ENCODE peak calls at places on chromosomes 12 and 14, in six cellular contexts. P, O, Y, Z, N and Q are unnamed samples.

GRCh38 chr12:128933039-128933438 is 79.8 kb downstream of the GLT1D1 start:
- DNase-seq in N (no peak), Y (no peak), Z (no peak), O (no peak), P (no peak), Q (no peak)

GRCh38 chr14:31208546-31209424 is 1.2 kb upstream of the HECTD1 start:
- DNase-seq in Z (no peak), Y (no peak), P (no peak), O (peak), N (peak), Q (no peak)

GRCh38 chr12:79690156-79690605 is 583 bp downstream of the PAWR start:
- DNase-seq in Z (peak), Y (peak), P (no peak), O (peak), N (peak), Q (peak)

GRCh38 chr14:55086939-55087338 is 35.5 kb downstream of the MAPK1IP1L start:
- DNase-seq in Y (no peak), O (no peak), P (no peak), N (no peak), Z (no peak), Q (no peak)

GRCh38 chr14:69543341-69544249 is 31.1 kb downstream of the CCDC177 start:
- DNase-seq in O (peak), Z (no peak), N (no peak), Y (no peak), P (peak), Q (peak)

GRCh38 chr12:104790296-104791125 is 167.6 kb downstream of the SLC41A2 start:
- DNase-seq in O (peak), P (no peak), Z (peak), N (peak), Y (peak), Q (peak)

GRCh38 chr14:81400202-81400678 is at the start of gene STON2:
- DNase-seq in Z (no peak), Y (no peak), O (no peak), N (no peak), P (peak), Q (peak)

GRCh38 chr12:12087693-12088034 is 16.9 kb downstream of the BCL2L14 start:
- DNase-seq in O (no peak), P (no peak), N (no peak), Y (no peak), Z (no peak), Q (no peak)

GRCh38 chr12:32777776-32778175 is 22.1 kb upstream of the YARS2 start:
- DNase-seq in Y (no peak), Z (no peak), P (no peak), N (no peak), O (no peak), Q (no peak)

GRCh38 chr12:100356646-100357223 is at the start of gene SLC17A8:
- DNase-seq in Y (no peak), N (no peak), O (no peak), P (no peak), Z (no peak), Q (no peak)

GRCh38 chr12:104809251-104809650 is 148.8 kb downstream of the SLC41A2 start:
- DNase-seq in P (no peak), Y (no peak), Z (no peak), N (no peak), O (no peak), Q (no peak)

GRCh38 chr12:109670647-109671046 is 43.0 kb upstream of the FAM222A start:
- DNase-seq in N (no peak), O (no peak), Y (no peak), Z (no peak), P (no peak), Q (no peak)

GRCh38 chr14:65469903-65470302 is 57.4 kb downstream of the FUT8 start:
- DNase-seq in Y (no peak), Z (no peak), P (no peak), O (no peak), N (no peak), Q (no peak)

GRCh38 chr12:55188974-55189556 is 31.8 kb upstream of the OR10A7 start:
- DNase-seq in O (peak), Y (peak), Z (no peak), P (peak), N (no peak), Q (peak)

GRCh38 chr14:23529016-23529740 is 22.4 kb downstream of the ZFHX2 start:
- DNase-seq in Y (no peak), N (no peak), O (no peak), Z (no peak), P (no peak), Q (no peak)

GRCh38 chr12:55931317-55931779 is 386 bp downstream of the DGKA start:
- DNase-seq in Y (no peak), P (no peak), O (no peak), N (peak), Z (no peak), Q (peak)

GRCh38 chr14:75334191-75335051 is 55.8 kb downstream of the FOS start:
- DNase-seq in Z (peak), N (no peak), O (no peak), Y (no peak), P (no peak), Q (no peak)

GRCh38 chr12:114669501-114670256 is 14.3 kb downstream of the TBX3 start:
- DNase-seq in O (no peak), Z (no peak), P (no peak), Y (peak), N (no peak), Q (no peak)

GRCh38 chr14:79992799-79993198 is 218.5 kb downstream of the DIO2 start:
- DNase-seq in O (no peak), N (no peak), P (no peak), Z (no peak), Y (no peak), Q (no peak)

GRCh38 chr14:39293629-39294028 is 59.9 kb downstream of the MIA2 start:
- DNase-seq in Y (no peak), O (no peak), Z (no peak), P (no peak), N (no peak), Q (no peak)

GRCh38 chr12:115857160-115857920 is 420.2 kb downstream of the MED13L start:
- DNase-seq in N (no peak), P (no peak), O (no peak), Z (no peak), Y (no peak), Q (peak)
- TF ChIP-seq CTCF in N (no peak), P (no peak), O (peak), Z (no peak), Y (no peak), Q (no peak)

GRCh38 chr12:121663610-121663929 is 5.9 kb downstream of the MORN3 start:
- DNase-seq in Y (no peak), N (no peak), Z (no peak), O (no peak), P (no peak), Q (no peak)

GRCh38 chr12:121673013-121673441 is 3.6 kb upstream of the MORN3 start:
- DNase-seq in P (no peak), N (no peak), Y (no peak), O (peak), Z (peak), Q (peak)

GRCh38 chr12:121669525-121669908 is at the start of gene MORN3:
- DNase-seq in O (peak), N (no peak), P (no peak), Y (no peak), Z (no peak), Q (no peak)

GRCh38 chr12:121668750-121669524 is 517 bp downstream of the MORN3 start:
- DNase-seq in Y (peak), N (no peak), P (no peak), Z (peak), O (peak), Q (peak)
- TF ChIP-seq CTCF in Y (peak), N (no peak), P (peak), Z (peak), O (peak), Q (peak)

DNA sequence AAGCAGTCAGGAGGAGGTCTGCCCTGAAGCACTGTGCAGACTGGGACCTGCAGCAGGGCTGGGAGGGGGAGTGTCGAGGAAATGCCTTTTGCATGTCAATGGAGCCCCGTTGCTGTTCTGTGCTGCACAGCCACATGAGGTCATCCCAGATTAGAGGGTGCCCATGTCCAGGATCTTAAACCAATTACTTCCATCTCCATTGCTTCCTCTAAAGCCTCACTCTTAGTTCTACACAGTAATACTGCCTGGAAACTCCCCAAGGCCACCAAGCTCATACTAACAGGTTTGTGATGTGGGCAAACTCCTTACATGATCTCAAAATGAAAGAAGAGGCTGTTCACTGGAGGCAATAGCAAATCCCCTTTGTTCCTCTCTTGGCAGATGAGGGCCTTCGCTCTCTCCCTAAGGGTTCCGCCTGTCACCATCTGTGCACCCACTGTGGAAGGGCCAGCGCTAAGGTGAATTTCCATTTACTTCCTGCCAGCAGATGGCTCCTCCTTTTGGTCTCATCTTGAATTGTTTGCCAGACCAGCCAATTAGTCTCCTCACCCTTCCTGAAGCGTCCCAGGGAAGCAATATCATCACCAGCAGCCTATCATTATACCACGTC is 35.4 kb upstream of the LTA4H start:
- DNase-seq in N (no peak), Y (peak), Z (no peak), P (no peak), O (peak), Q (no peak)
- TF ChIP-seq CTCF in N (no peak), Y (peak), Z (no peak), P (peak), O (peak), Q (no peak)

GRCh38 chr12:51926718-51927117 is 19.4 kb downstream of the ACVRL1 start:
- DNase-seq in O (peak), N (no peak), P (no peak), Y (peak), Z (no peak), Q (peak)
- TF ChIP-seq CTCF in O (peak), N (no peak), P (peak), Y (peak), Z (peak), Q (peak)

GRCh38 chr12:53991077-53991460 is 6.1 kb downstream of the HOXC10 start:
- DNase-seq in N (no peak), P (no peak), Y (no peak), O (no peak), Z (no peak), Q (no peak)

GRCh38 chr12:53990311-53991076 is 5.5 kb downstream of the HOXC10 start:
- DNase-seq in Z (no peak), Y (no peak), P (no peak), O (no peak), N (no peak), Q (no peak)

GRCh38 chr12:53988519-53989226 is 3.7 kb downstream of the HOXC10 start:
- DNase-seq in P (no peak), N (no peak), Y (no peak), O (no peak), Z (no peak), Q (no peak)

GRCh38 chr12:53987748-53988147 is 2.8 kb downstream of the HOXC10 start:
- DNase-seq in N (no peak), P (no peak), Y (no peak), Z (no peak), O (no peak), Q (no peak)

DNA sequence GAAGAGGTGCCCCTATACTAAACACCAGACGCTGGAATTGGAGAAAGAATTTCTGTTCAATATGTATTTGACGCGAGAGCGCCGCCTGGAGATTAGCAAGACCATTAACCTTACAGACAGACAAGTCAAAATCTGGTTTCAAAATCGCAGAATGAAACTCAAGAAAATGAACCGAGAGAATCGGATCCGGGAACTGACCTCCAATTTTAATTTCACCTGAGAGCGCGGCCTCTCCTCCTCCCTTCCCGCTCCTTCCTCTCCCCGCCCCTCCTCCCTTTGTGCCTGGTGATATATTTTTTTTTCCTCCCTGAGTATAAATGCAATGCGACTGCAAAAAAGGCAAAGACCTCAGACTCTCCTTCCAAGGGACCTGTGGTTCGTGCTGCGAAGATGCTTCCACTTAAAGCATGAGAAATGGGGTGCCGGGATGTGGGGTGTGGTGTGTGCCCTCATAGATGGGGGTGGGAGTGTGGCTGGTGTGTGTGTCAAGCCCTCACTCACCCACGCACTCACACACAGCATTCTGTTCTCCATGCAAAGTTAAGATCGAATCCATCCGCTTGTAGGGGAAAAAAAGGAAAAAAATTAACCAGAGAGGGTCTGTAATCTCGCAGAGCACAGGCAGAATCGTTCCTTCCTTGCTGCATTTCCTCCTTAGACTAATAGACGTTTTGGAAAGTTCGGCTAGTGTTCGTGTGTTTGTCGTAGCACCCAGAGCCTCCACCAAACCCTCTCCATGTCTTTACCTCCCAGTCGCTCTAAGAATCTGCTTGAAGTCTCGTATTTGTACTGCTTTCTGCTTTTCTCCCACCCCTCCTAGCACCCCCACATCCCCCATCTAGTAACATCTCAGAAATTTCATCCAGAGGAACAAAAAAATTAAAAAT is 4.5 kb downstream of the HOXC10 start:
- DNase-seq in P (no peak), Y (peak), O (peak), Z (no peak), N (no peak), Q (peak)
- TF ChIP-seq CTCF in P (peak), Y (peak), O (peak), Z (peak), N (no peak), Q (peak)

DNA sequence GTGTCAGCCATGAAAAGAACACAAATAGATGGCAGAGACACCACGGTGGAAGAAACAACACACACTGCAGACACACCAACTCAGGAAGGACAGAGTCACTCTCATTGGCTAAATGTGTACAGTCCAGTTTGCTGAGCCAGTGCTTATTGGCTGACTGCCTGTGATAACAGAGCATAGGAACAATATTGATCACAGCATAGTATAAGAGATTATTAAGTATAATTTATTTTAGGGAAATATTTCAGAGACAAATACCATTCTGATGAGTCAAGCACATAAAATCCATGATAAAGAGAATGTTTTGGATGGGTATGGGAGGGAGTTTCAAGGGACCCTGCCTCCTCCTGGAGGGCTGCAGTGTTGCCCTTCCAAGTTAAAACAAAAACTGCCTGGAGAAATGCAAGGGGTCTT is 50.9 kb downstream of the BTG1 start:
- DNase-seq in Z (no peak), N (no peak), O (no peak), Y (no peak), P (no peak), Q (no peak)
- TF ChIP-seq CTCF in Z (no peak), N (no peak), O (no peak), Y (no peak), P (no peak), Q (no peak)

DNA sequence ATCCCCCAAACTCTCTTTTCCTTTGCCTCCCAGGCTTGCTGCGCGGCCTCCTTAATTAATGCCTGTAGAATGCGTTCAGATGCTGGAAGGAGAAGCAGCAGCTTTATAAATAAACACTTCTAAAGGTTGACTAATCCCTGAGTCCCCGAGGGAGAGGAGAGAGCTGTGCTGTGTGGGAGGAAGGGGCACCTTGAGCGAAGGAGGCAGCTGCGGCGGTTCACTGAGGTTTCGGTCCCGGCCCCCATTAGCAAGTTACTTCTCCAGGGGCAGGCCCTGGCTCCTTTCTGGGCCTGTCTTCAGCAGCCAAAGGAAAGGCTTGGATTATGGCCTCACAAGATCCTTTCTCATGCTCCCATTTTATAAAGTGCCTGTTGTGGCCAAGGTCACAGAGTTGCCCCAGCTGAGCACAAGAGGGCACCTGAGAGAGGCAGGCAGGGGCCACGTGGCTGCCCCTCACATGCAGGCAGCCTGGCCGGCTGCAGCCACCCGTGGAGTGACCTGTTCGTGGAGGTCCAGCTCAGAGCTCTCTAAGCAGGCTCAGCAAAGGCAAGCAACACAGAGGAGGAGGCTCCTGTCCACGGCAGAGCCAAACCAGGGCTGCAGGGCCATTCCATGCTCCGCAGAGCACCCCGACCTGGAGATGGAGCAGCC is 15.0 kb upstream of the CACNA2D4 start:
- DNase-seq in O (no peak), P (no peak), N (peak), Y (no peak), Z (no peak), Q (no peak)
- TF ChIP-seq CTCF in O (no peak), P (no peak), N (no peak), Y (peak), Z (no peak), Q (no peak)

DNA sequence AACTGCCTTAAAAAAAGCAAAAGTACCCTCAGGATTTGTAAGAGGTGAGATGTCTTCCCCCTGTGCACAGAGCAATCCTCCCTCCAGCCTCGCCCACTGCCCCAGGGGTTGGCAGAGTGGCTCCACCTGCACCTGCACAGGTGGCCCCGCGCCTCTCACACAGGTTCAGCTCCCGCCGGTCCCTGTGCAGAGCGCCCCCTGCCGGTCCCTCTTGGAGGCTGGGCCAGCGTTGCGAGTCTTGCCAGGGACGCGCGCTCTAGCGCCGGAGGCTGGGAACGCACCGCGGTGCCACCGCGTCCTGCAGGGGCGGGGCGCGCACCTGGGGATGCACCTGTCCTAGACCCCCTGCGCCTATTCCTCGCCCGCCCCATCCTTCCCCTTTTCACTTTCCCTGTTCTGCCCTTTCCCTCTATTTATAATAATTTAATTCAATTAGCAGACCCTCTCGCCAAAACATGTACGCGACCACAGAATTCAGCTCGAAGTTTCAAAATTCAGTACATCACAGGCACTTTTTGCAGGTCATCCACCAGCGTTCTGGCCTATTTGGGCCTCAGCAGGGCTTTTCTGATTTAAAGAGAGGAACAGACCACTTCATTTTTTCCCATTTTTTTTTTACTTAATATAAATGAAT is 618.6 kb downstream of the AACS start:
- DNase-seq in N (no peak), O (peak), Z (no peak), P (no peak), Y (peak), Q (peak)
- TF ChIP-seq CTCF in N (no peak), O (no peak), Z (no peak), P (peak), Y (peak), Q (peak)